ENCODE peak calls at places on chromosomes 3 and 15, in four cellular contexts. J, Z, I and W are unnamed samples.

GRCh38 chr15:36614016-36614415 is 34.6 kb downstream of the CDIN1 start:
- DNase-seq in J (peak), Z (no peak), I (no peak), W (no peak)

GRCh38 chr3:138964264-138964663 is 17.2 kb downstream of the FOXL2NB start:
- DNase-seq in J (no peak), Z (no peak), I (no peak), W (no peak)

GRCh38 chr3:81302045-81302444 is 459.4 kb downstream of the GBE1 start:
- DNase-seq in J (peak), Z (no peak), I (peak), W (peak)

GRCh38 chr15:28922712-28923012 is 36.9 kb downstream of the APBA2 start:
- DNase-seq in J (no peak), Z (no peak), I (no peak), W (no peak)

GRCh38 chr3:36372534-36372935 is 7.8 kb upstream of the STAC start:
- DNase-seq in J (no peak), Z (no peak), I (no peak), W (no peak)

GRCh38 chr3:188067932-188068331 is 86.0 kb upstream of the LPP start:
- DNase-seq in J (no peak), Z (no peak), I (no peak), W (peak)

GRCh38 chr15:92421980-92422379 is 28.3 kb downstream of the ST8SIA2 start:
- DNase-seq in J (no peak), Z (no peak), I (no peak), W (no peak)

GRCh38 chr15:95097366-95097765 is 866.0 kb downstream of the MCTP2 start:
- DNase-seq in J (no peak), Z (no peak), I (no peak), W (no peak)

GRCh38 chr3:104816008-104816407 is 550.7 kb upstream of the ALCAM start:
- DNase-seq in J (no peak), Z (no peak), I (no peak), W (no peak)

GRCh38 chr3:171829841-171830559 is 13.1 kb upstream of the TMEM212 start:
- DNase-seq in J (peak), Z (no peak), I (no peak), W (peak)

GRCh38 chr3:59542276-59542675 is 492.5 kb upstream of the CFAP20DC start:
- DNase-seq in J (no peak), Z (no peak), I (no peak), W (no peak)

GRCh38 chr3:66133050-66133757 is 87.6 kb upstream of the SLC25A26 start:
- DNase-seq in J (peak), Z (no peak), I (no peak), W (no peak)

GRCh38 chr15:45402955-45403892 is 24.9 kb upstream of the GATM start:
- DNase-seq in J (no peak), Z (no peak), I (peak), W (peak)

GRCh38 chr3:190671658-190672057 is 157.8 kb downstream of the IL1RAP start:
- DNase-seq in J (no peak), Z (no peak), I (no peak), W (no peak)

GRCh38 chr15:63025460-63025859 is 17.1 kb upstream of the TPM1 start:
- DNase-seq in J (no peak), Z (no peak), I (no peak), W (peak)

GRCh38 chr15:100781061-100781960 is 98.3 kb upstream of the ALDH1A3 start:
- DNase-seq in J (no peak), Z (no peak), I (no peak), W (no peak)

GRCh38 chr15:57323806-57324589 is 52.3 kb upstream of the CGNL1 start:
- DNase-seq in J (no peak), Z (no peak), I (peak), W (peak)

GRCh38 chr3:174955513-174956001 is 96.4 kb downstream of the NAALADL2 start:
- DNase-seq in J (peak), Z (no peak), I (no peak), W (peak)

GRCh38 chr3:184665101-184665500 is 46.8 kb downstream of the MAGEF1 start:
- DNase-seq in J (no peak), Z (no peak), I (no peak), W (no peak)

DNA sequence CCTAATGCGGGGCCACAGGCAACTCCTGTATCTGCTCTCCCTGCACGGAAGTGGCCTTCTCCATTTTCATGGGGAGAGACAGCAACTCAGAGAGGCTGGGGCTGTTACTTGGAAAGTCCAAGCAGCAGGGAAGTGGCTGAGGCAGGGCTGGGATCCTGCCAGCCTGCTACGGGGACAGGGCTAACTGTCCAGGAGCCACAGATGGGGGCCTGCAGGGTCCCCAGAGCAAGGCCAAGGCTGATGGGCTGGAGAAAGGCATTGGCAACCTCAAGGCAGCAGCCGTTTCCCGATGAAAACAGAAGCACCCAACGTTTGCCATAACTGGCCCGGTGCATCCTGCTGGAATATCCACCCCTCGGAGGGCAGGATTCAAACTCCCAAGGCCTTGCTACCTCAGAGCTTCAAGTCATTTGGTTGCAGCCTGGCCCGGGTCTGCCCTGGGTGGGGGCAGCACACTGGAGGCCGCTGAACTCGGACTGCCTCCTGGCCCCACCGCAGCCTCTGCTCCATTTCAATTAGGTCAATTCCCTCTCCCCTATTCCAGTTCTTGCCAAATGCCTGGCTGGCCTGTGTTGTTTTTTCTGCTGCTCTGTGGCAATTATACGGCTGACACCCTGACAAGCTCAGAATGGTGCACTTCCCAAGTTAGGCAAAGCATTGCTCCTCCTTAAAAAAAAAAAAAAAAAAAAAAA is 143.5 kb downstream of the NUP210 start:
- DNase-seq in J (no peak), Z (no peak), I (no peak), W (no peak)
- TF ChIP-seq CHD4 in J (no peak), Z (no peak), I (no peak), W (no peak)

DNA sequence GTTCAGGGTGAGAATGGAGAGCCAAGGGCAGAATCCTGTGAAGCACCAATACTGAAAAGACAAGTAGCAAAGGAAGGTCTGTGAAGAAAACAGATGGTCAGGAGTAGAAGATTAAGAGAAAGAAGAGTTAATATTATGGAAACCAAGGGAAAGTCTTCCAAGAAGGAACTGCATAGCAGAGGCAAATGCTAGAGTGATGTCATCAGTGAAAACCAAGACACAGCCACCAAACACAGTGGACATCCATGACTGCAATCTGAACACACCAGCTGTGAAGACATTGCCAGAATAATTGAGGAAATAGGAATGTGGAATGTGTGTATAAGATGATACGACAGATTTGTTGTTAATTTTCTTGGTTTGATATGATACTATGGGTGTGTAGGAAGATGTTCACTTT is 26.8 kb upstream of the ZBTB38 start:
- DNase-seq in J (no peak), Z (no peak), I (no peak), W (no peak)
- TF ChIP-seq CHD4 in J (no peak), Z (no peak), I (no peak), W (no peak)

GRCh38 chr3:11820540-11821041 is 26.1 kb downstream of the TAMM41 start:
- DNase-seq in J (no peak), Z (no peak), I (no peak), W (peak)

GRCh38 chr3:11819146-11819545 is 27.5 kb downstream of the TAMM41 start:
- DNase-seq in J (no peak), Z (no peak), I (no peak), W (no peak)

DNA sequence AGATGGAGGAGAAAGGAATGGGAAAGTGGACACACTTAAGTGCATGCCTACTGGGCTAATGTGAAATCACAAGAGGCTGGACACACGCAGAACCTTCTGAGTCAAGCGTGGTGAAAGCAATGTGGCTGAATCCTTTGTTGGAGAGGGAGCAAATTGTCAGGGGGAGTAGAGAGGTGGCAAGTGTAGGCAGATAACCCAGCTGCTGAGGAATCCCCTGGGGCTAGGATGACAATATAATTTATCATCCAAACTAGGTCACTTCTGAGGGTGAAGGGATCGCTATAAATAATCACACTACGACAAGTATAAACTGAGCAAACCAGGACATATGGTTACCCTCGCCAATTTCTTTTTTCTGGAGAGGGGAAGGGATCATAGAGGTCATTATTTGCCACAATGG is 28.7 kb downstream of the TAMM41 start:
- DNase-seq in J (no peak), Z (no peak), I (no peak), W (no peak)
- TF ChIP-seq CHD4 in J (no peak), Z (no peak), I (no peak), W (no peak)

GRCh38 chr3:157793745-157794144 is 290.5 kb upstream of the VEPH1 start:
- DNase-seq in J (no peak), Z (no peak), I (no peak), W (no peak)

GRCh38 chr3:157789162-157789561 is 285.9 kb upstream of the VEPH1 start:
- DNase-seq in J (no peak), Z (no peak), I (no peak), W (no peak)

DNA sequence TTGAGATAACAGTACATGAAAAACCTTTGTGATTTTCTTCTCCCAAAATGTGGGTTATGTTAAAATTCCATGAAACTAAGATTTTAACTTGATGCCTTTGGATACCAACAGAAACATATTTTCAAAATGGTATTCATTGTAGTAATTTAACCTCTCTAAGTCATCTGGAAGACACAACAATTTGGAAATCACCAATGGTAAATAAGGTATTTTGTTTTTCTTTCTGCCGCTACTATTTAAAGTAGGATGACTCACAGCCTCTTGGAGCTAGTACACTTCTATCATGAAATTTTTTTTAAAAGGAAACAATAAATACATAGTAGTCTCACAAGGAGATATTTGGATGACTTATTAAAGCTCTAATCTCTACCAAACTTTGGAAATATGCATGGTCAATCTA is 291.6 kb upstream of the VEPH1 start:
- DNase-seq in J (no peak), Z (no peak), I (no peak), W (no peak)
- TF ChIP-seq CHD4 in J (no peak), Z (no peak), I (no peak), W (no peak)

DNA sequence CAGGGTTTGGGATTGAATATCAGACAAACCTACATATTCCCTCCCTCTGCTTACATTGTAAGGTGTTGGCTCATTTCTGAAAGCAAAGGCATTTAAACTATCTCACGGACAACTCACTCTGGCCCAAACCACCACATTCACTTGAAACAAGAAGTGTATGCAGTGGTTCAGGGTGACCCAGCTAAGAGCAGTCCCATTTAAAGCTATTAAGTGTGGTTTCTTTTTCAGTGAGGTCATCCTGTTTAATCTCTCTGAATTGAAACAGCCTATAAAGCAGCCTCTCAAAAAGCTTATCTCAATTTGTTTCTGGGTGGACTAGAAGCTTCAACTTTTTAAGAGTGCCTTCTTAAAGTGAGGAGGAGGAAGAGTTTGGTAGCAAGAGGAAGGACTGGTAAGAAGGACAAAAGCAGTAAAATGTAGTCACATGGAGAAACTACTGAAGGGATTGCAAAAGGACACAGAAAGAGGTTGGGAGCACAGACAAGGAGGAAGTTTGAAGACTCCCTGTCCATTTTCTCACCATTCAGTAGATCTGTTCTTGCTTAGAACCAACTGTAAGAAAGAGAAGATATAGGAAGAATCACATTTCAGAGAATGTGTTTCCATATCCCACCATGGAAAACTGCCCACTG is 151.6 kb downstream of the TMCO5A start:
- DNase-seq in J (no peak), Z (peak), I (no peak), W (no peak)
- TF ChIP-seq CHD4 in J (no peak), Z (no peak), I (no peak), W (no peak)

DNA sequence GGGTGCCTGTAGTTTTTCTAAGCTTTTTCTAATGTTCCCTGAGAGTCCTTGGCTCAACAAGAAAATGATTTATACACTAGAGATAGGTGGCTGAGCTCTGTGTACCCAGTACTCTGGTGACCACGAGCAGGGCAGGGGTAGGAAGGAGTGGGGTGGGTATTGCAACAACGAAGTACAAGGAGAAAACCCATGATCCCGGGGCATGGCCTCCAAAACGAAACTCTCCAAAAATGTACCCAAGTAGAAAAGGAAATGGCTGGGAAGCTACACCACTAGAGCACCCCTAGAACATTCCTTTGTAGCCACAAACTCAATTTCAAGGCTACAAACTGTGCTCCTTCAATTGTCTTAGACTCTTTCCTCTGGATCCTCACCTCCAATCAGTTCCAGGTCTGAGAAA is 138.9 kb downstream of the DUT start:
- DNase-seq in J (no peak), Z (no peak), I (no peak), W (no peak)
- TF ChIP-seq CHD4 in J (no peak), Z (no peak), I (no peak), W (no peak)

GRCh38 chr3:147654827-147655226 is 245.7 kb downstream of the ZIC1 start:
- DNase-seq in J (no peak), Z (no peak), I (no peak), W (no peak)
- TF ChIP-seq CHD4 in J (no peak), Z (no peak), I (no peak), W (no peak)

GRCh38 chr15:88447741-88448140 is 19.4 kb downstream of the MRPL46 start:
- DNase-seq in J (no peak), Z (no peak), I (no peak), W (no peak)

GRCh38 chr15:88450125-88450798 is 16.9 kb downstream of the MRPL46 start:
- DNase-seq in J (peak), Z (no peak), I (peak), W (peak)

GRCh38 chr15:88447206-88447605 is 20.0 kb downstream of the MRPL46 start:
- DNase-seq in J (no peak), Z (no peak), I (no peak), W (peak)

GRCh38 chr15:88449581-88449980 is 17.6 kb downstream of the MRPL46 start:
- DNase-seq in J (no peak), Z (no peak), I (no peak), W (no peak)

GRCh38 chr15:88448991-88449461 is 18.2 kb downstream of the MRPL46 start:
- DNase-seq in J (no peak), Z (no peak), I (no peak), W (no peak)
- TF ChIP-seq CHD4 in J (no peak), Z (no peak), I (no peak), W (no peak)

GRCh38 chr3:126369490-126369889 is 12.3 kb upstream of the KLF15 start:
- DNase-seq in J (no peak), Z (no peak), I (no peak), W (no peak)

GRCh38 chr3:126365351-126366274 is 8.4 kb upstream of the KLF15 start:
- DNase-seq in J (no peak), Z (no peak), I (no peak), W (no peak)

GRCh38 chr3:126364731-126365301 is 7.6 kb upstream of the KLF15 start:
- DNase-seq in J (no peak), Z (no peak), I (no peak), W (no peak)

GRCh38 chr3:126370055-126370454 is 12.8 kb upstream of the KLF15 start:
- DNase-seq in J (no peak), Z (no peak), I (no peak), W (no peak)

DNA sequence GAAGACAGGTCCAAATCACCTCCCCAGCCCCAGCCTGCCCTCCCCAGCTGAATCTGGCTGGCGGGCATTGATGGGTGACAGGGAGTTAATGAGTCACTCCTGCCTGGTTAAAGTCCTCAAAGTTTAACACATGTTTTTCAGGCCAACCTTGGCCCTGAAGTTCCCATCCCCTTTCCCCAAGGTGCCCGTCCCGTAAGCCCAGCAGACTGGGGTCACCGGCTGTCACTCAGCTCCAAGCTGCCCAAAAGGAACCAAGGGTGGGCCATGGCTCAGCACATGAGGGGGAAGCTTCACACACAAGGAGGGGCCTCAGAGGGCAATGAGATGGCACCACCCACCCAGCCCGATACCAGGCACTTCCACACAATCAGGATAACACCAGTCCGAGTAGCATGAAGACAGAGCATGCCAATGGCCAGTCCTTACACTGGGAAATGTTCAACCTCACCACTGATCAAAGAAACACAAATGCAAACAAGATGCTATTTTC is 10.2 kb upstream of the KLF15 start:
- DNase-seq in J (no peak), Z (no peak), I (no peak), W (no peak)
- TF ChIP-seq CHD4 in J (no peak), Z (no peak), I (no peak), W (no peak)

DNA sequence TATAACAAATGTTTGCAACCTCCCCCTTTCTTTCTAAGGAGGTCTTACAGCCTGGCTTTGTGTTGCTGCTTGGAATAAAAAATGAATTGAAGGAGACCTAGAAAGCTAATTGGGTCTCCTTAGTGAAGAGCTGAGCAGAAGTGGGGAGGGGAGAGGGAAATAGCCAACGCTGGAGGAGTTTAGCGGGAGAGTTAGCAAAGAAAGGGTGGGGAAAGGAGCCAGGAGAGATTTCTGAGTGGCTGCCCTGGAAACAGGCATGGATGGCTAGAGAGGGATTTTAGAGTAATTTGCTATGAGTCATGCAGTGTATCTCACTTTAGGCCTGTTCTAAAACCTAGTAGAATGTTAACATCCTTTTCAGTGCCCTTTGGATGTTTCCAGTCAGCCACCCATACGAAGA is 45.2 kb upstream of the PFN2 start:
- DNase-seq in J (no peak), Z (no peak), I (no peak), W (no peak)
- TF ChIP-seq CHD4 in J (no peak), Z (no peak), I (no peak), W (no peak)